ENCODE peak calls at places on chromosomes 6 and 20, in nine cellular contexts. A is EL; S is nucleus accumbens; Z is NCI-H69; D is H9; P is activated CD4-positive, alpha-beta T cell treated with anti-CD3 and anti-CD28 coated beads, Interleukin-2, amount 50 U/mL, for 24 hours; N is H7; H is pons; W is astrocyte of the cerebellum. Y is an unnamed sample.

GRCh38 chr6:151330130-151330715 is 61.1 kb downstream of the ZBTB2 start:
- DNase-seq in N (no peak), P (no peak), D (no peak), Z (no peak), A (peak; percentile 88), S (no peak), H (no peak), W (peak; percentile 35), Y (no peak)

GRCh38 chr6:45192556-45192955 is 135.6 kb upstream of the RUNX2 start:
- DNase-seq in S (no peak), H (no peak), D (no peak), Z (no peak), N (no peak), W (peak; percentile 3), P (no peak), A (no peak), Y (no peak)

GRCh38 chr6:90169328-90169886 is 127.2 kb downstream of the BACH2 start:
- DNase-seq in Z (no peak), P (no peak), H (peak; percentile 67), W (no peak), N (no peak), A (no peak), S (no peak), D (no peak), Y (no peak)

GRCh38 chr6:117265425-117266266 is at the start of gene VGLL2:
- DNase-seq in P (no peak), D (peak; percentile 70), W (no peak), H (peak; percentile 30), A (peak; percentile 57), S (no peak), Z (peak; percentile 49), N (peak; percentile 84), Y (peak; percentile 47)

GRCh38 chr6:167030222-167031072 is 31.2 kb downstream of the CEP43 start:
- DNase-seq in H (peak; percentile 22), Z (no peak), W (no peak), S (no peak), A (no peak), P (no peak), N (no peak), D (no peak), Y (no peak)

GRCh38 chr20:6142348-6142993 is 19.6 kb upstream of the FERMT1 start:
- DNase-seq in H (peak; percentile 75), N (peak; percentile 74), P (no peak), A (peak; percentile 53), W (peak; percentile 55), D (no peak), Z (peak; percentile 78), S (no peak), Y (no peak)

GRCh38 chr6:165850434-165851019 is 187.5 kb upstream of the PDE10A start:
- DNase-seq in N (peak; percentile 83), P (peak; percentile 12), S (no peak), W (peak; percentile 40), D (peak; percentile 57), H (peak; percentile 63), A (peak; percentile 18), Z (peak; percentile 3), Y (peak; percentile 72)

GRCh38 chr6:40138273-40138720 is 204.0 kb upstream of the MOCS1 start:
- DNase-seq in P (no peak), A (no peak), S (no peak), N (no peak), W (no peak), D (no peak), Z (no peak), H (no peak), Y (peak; percentile 43)

GRCh38 chr6:35071347-35071994 is 69.7 kb downstream of the TCP11 start:
- DNase-seq in W (no peak), D (no peak), A (no peak), N (no peak), Z (no peak), S (no peak), H (no peak), P (no peak), Y (no peak)

GRCh38 chr6:166906376-166907044 is 49.8 kb downstream of the RNASET2 start:
- DNase-seq in W (no peak), H (no peak), D (no peak), A (no peak), P (no peak), S (no peak), N (no peak), Z (no peak), Y (no peak)

GRCh38 chr20:46348231-46348803 is 40.0 kb upstream of the CDH22 start:
- DNase-seq in A (no peak), S (no peak), P (no peak), N (peak; percentile 87), Z (peak; percentile 83), W (no peak), H (no peak), D (peak; percentile 83), Y (no peak)

GRCh38 chr6:36204068-36204753 is 7.7 kb downstream of the BRPF3 start:
- DNase-seq in S (no peak), N (peak; percentile 5), P (no peak), H (no peak), W (no peak), A (no peak), Z (no peak), D (no peak), Y (no peak)

GRCh38 chr20:21682576-21682975 is 22.9 kb upstream of the PAX1 start:
- DNase-seq in S (no peak), P (no peak), Z (peak; percentile 84), H (no peak), A (no peak), D (no peak), W (no peak), N (no peak), Y (no peak)

GRCh38 chr6:166862287-166862977 is 93.9 kb downstream of the RNASET2 start:
- DNase-seq in H (no peak), P (no peak), Z (peak; percentile 66), W (no peak), S (peak; percentile 35), A (no peak), N (peak; percentile 91), D (peak; percentile 69), Y (no peak)

GRCh38 chr20:24086121-24086520 is 97.5 kb upstream of the GGTLC1 start:
- DNase-seq in S (no peak), N (no peak), Z (no peak), D (no peak), P (no peak), A (no peak), H (no peak), W (no peak), Y (no peak)

GRCh38 chr20:59007758-59008511 is 881 bp upstream of the CTSZ start:
- DNase-seq in N (no peak), P (no peak), A (no peak), D (no peak), Z (no peak), W (no peak), S (no peak), H (peak; percentile 63), Y (peak; percentile 61)

GRCh38 chr6:158837684-158838625 is 18.8 kb upstream of the EZR start:
- DNase-seq in P (no peak), N (no peak), H (no peak), Z (no peak), W (no peak), A (peak; percentile 70), D (no peak), S (no peak), Y (no peak)

GRCh38 chr20:11182715-11183114 is 508.9 kb upstream of the JAG1 start:
- DNase-seq in S (no peak), D (no peak), Z (no peak), A (no peak), N (no peak), H (peak; percentile 60), P (no peak), W (no peak), Y (no peak)

GRCh38 chr6:53426544-53427270 is 78.0 kb upstream of the ELOVL5 start:
- DNase-seq in D (no peak), W (no peak), N (no peak), S (no peak), A (no peak), P (no peak), Z (no peak), H (no peak), Y (no peak)

GRCh38 chr20:50040432-50041237 is 57.9 kb downstream of the SNAI1 start:
- DNase-seq in P (no peak), H (no peak), Z (no peak), D (no peak), N (no peak), S (no peak), W (no peak), A (no peak), Y (no peak)

GRCh38 chr6:28393912-28394662 is 5.5 kb downstream of the ZSCAN12 start:
- DNase-seq in A (no peak), H (no peak), W (no peak), Z (peak; percentile 1), P (no peak), S (no peak), D (no peak), N (no peak), Y (no peak)

GRCh38 chr20:11379257-11380011 is 538.3 kb upstream of the BTBD3 start:
- DNase-seq in D (peak; percentile 90), W (no peak), Z (peak; percentile 88), A (peak; percentile 39), P (no peak), S (no peak), H (no peak), N (no peak), Y (peak; percentile 4)

GRCh38 chr6:132962936-132963579 is 148.7 kb downstream of the RPS12 start:
- DNase-seq in W (peak; percentile 46), S (no peak), P (no peak), D (peak; percentile 86), H (peak; percentile 54), A (peak; percentile 51), N (peak; percentile 40), Z (peak; percentile 73), Y (peak; percentile 72)

GRCh38 chr20:64112691-64113443 is 5.5 kb upstream of the NPBWR2 start:
- DNase-seq in D (no peak), A (no peak), W (no peak), Z (no peak), P (no peak), S (no peak), H (no peak), N (no peak), Y (no peak)

GRCh38 chr6:94478178-94479140 is 1059.1 kb upstream of the EPHA7 start:
- DNase-seq in Z (peak; percentile 98), S (no peak), A (no peak), N (no peak), W (no peak), P (no peak), D (no peak), H (peak; percentile 23), Y (no peak)

GRCh38 chr6:37679539-37680476 is 17.9 kb downstream of the MDGA1 start:
- DNase-seq in S (no peak), W (no peak), P (no peak), H (no peak), A (no peak), D (no peak), Z (peak; percentile 58), N (peak; percentile 75), Y (no peak)

GRCh38 chr6:153231048-153231635 is 100.1 kb upstream of the RGS17 start:
- DNase-seq in N (peak; percentile 28), Z (peak; percentile 70), W (peak; percentile 28), A (peak; percentile 37), H (peak; percentile 51), D (peak; percentile 76), P (no peak), S (peak; percentile 6), Y (peak; percentile 52)

GRCh38 chr20:50172347-50173013 is 18.1 kb upstream of the CEBPB start:
- DNase-seq in Z (peak; percentile 19), A (peak; percentile 86), H (no peak), W (no peak), S (no peak), N (peak; percentile 98), D (peak; percentile 98), P (no peak), Y (peak; percentile 83)

GRCh38 chr20:44691424-44692423 is 23.4 kb upstream of the CCN5 start:
- DNase-seq in Z (no peak), A (no peak), W (no peak), P (no peak), N (no peak), D (no peak), H (no peak), S (no peak), Y (no peak)

GRCh38 chr20:63374532-63374931 is 13.4 kb upstream of the CHRNA4 start:
- DNase-seq in Z (peak; percentile 22), D (no peak), W (no peak), S (no peak), A (no peak), H (no peak), P (no peak), N (no peak), Y (no peak)

GRCh38 chr20:37640600-37641561 is 52.9 kb upstream of the CTNNBL1 start:
- DNase-seq in A (no peak), W (no peak), N (no peak), Z (peak; percentile 60), P (no peak), H (no peak), D (no peak), S (no peak), Y (no peak)

Y was measured in left colon.